ENCODE peak calls at places on chromosome 9, in five cellular contexts. One of them, this sample, is unnamed.

GRCh38 chr9:61670616-61671015 is 480.8 kb downstream of the SPATA31A7 start:
- DNase-seq in upper lobe of right lung: peak; percentile 33
- DNase-seq in progenitor cell of endocrine pancreas: no peak
- DNase-seq in right atrium auricular region: no peak
- DNase-seq in GM13977: no peak
- DNase-seq in this sample: no peak

GRCh38 chr9:85166808-85167545 is 497.4 kb downstream of the NTRK2 start:
- DNase-seq in upper lobe of right lung: no peak
- DNase-seq in progenitor cell of endocrine pancreas: no peak
- DNase-seq in right atrium auricular region: no peak
- DNase-seq in GM13977: no peak
- DNase-seq in this sample: no peak

GRCh38 chr9:37528652-37529072 is 42.9 kb downstream of the POLR1E start:
- DNase-seq in upper lobe of right lung: no peak
- DNase-seq in progenitor cell of endocrine pancreas: no peak
- DNase-seq in right atrium auricular region: no peak
- DNase-seq in GM13977: no peak
- DNase-seq in this sample: no peak

GRCh38 chr9:91192379-91192775 is 169.3 kb downstream of the AUH start:
- DNase-seq in upper lobe of right lung: no peak
- DNase-seq in progenitor cell of endocrine pancreas: no peak
- DNase-seq in right atrium auricular region: peak; percentile 58
- DNase-seq in GM13977: no peak
- DNase-seq in this sample: no peak

GRCh38 chr9:108543251-108543768 is 312.5 kb downstream of the ACTL7B start:
- DNase-seq in upper lobe of right lung: no peak
- DNase-seq in progenitor cell of endocrine pancreas: no peak
- DNase-seq in right atrium auricular region: no peak
- DNase-seq in GM13977: no peak
- DNase-seq in this sample: no peak

GRCh38 chr9:36141288-36141687 is 4.8 kb downstream of the GLIPR2 start:
- DNase-seq in upper lobe of right lung: no peak
- DNase-seq in progenitor cell of endocrine pancreas: no peak
- DNase-seq in right atrium auricular region: no peak
- DNase-seq in GM13977: no peak
- DNase-seq in this sample: no peak

GRCh38 chr9:132575005-132575609 is 7.3 kb upstream of the BARHL1 start:
- DNase-seq in upper lobe of right lung: peak; percentile 80
- DNase-seq in progenitor cell of endocrine pancreas: peak; percentile 79
- DNase-seq in right atrium auricular region: no peak
- DNase-seq in GM13977: peak; percentile 80
- DNase-seq in this sample: peak; percentile 80

GRCh38 chr9:21056931-21057330 is 20.8 kb downstream of the IFNB1 start:
- DNase-seq in upper lobe of right lung: no peak
- DNase-seq in progenitor cell of endocrine pancreas: no peak
- DNase-seq in right atrium auricular region: no peak
- DNase-seq in GM13977: no peak
- DNase-seq in this sample: no peak

GRCh38 chr9:111952559-111952958 is 55.9 kb downstream of the UGCG start:
- DNase-seq in upper lobe of right lung: no peak
- DNase-seq in progenitor cell of endocrine pancreas: no peak
- DNase-seq in right atrium auricular region: no peak
- DNase-seq in GM13977: no peak
- DNase-seq in this sample: no peak

GRCh38 chr9:34601883-34602570 is 9.9 kb downstream of the RPP25L start:
- DNase-seq in upper lobe of right lung: no peak
- DNase-seq in progenitor cell of endocrine pancreas: no peak
- DNase-seq in right atrium auricular region: no peak
- DNase-seq in GM13977: no peak
- DNase-seq in this sample: no peak
- TF ChIP-seq CTCF in upper lobe of right lung: no peak
- TF ChIP-seq CTCF in progenitor cell of endocrine pancreas: no peak
- TF ChIP-seq CTCF in right atrium auricular region: no peak
- TF ChIP-seq CTCF in GM13977: no peak
- TF ChIP-seq CTCF in this sample: no peak

GRCh38 chr9:105148328-105149006 is 96.0 kb upstream of the SLC44A1 start:
- DNase-seq in upper lobe of right lung: no peak
- DNase-seq in progenitor cell of endocrine pancreas: no peak
- DNase-seq in right atrium auricular region: no peak
- DNase-seq in GM13977: no peak
- DNase-seq in this sample: no peak
- TF ChIP-seq CTCF in upper lobe of right lung: no peak
- TF ChIP-seq CTCF in progenitor cell of endocrine pancreas: no peak
- TF ChIP-seq CTCF in right atrium auricular region: no peak
- TF ChIP-seq CTCF in GM13977: no peak
- TF ChIP-seq CTCF in this sample: no peak

DNA sequence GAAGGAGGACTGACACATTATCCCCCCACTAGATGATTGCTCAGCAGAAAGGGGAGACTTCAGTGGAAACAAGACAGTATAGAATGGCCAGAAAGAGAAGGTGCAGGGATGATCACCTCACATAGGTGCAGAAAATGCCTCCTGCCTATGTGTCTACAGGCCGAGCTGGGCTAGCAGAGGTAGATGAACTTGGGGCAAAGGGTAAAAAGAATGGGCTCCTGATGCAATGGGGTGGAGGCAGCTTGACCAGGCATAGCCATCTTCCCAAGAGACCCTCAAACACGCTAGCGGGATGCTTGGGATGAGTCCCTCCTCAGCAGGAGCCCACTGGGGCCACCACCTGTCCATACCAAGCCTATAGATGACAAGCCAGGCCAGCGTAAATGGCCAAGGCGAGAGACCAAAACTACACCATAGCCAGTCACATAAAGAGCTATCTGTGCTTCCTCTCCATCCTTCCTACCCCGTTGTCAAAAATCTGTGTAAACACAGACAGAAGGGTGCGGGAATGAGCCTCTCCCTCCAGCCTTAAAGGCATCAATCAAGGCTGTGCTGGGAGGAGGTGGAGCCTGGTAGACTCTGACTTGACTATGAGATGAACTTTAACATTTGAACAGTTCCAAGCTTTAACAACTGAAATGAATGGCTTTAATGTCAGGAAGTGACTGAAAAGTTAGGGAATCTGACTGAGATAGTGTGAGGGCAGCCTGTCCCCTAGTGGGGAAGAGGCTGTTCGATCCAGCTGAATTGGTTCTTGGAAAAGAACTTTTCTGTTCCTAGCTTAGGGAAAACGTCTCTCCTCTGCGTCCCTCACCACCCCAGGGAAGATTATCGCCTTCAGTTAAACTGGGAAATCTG is 10.4 kb downstream of the C9orf152 start:
- DNase-seq in upper lobe of right lung: no peak
- DNase-seq in progenitor cell of endocrine pancreas: no peak
- DNase-seq in right atrium auricular region: no peak
- DNase-seq in GM13977: no peak
- DNase-seq in this sample: no peak
- TF ChIP-seq CTCF in upper lobe of right lung: peak; percentile 36
- TF ChIP-seq CTCF in progenitor cell of endocrine pancreas: no peak
- TF ChIP-seq CTCF in right atrium auricular region: no peak
- TF ChIP-seq CTCF in GM13977: no peak
- TF ChIP-seq CTCF in this sample: no peak

GRCh38 chr9:113488490-113488889 is 25.0 kb downstream of the RGS3 start:
- DNase-seq in upper lobe of right lung: peak; percentile 34
- DNase-seq in progenitor cell of endocrine pancreas: no peak
- DNase-seq in right atrium auricular region: no peak
- DNase-seq in GM13977: no peak
- DNase-seq in this sample: no peak
- TF ChIP-seq CTCF in upper lobe of right lung: no peak
- TF ChIP-seq CTCF in progenitor cell of endocrine pancreas: no peak
- TF ChIP-seq CTCF in right atrium auricular region: no peak
- TF ChIP-seq CTCF in GM13977: no peak
- TF ChIP-seq CTCF in this sample: no peak

DNA sequence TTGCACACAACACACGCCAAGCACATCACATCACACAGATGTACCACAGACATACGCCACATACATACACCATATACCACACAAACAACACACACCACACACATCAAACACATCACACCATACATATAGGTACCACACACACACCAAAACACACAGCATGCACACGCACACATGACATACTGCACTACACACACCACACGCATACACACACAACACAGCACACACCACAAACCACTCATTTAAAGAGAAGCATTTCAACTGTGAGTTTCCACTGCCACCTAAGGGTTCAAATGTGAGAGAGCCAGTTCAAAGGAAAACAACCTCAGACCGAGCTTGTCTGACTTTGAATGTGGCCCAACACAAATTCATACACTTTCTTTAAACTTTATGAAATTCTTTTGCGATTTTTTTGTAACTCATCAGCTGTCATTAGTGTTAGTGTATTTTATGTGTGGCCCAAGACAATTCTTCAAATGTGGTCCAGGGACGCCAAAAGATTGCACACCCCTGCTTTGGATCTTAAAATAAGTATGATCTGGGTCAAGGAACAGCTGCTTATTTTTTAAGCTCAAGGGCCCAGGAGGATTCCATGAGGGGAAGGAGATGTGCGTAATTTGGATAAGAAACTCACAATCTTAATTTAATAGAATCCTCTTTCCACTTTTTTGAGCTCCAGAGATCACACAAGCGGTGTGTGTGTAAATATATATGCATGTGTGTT is 494.6 kb downstream of the GADD45G start:
- DNase-seq in upper lobe of right lung: no peak
- DNase-seq in progenitor cell of endocrine pancreas: no peak
- DNase-seq in right atrium auricular region: no peak
- DNase-seq in GM13977: no peak
- DNase-seq in this sample: no peak
- TF ChIP-seq CTCF in upper lobe of right lung: peak; percentile 51
- TF ChIP-seq CTCF in progenitor cell of endocrine pancreas: peak; percentile 52
- TF ChIP-seq CTCF in right atrium auricular region: no peak
- TF ChIP-seq CTCF in GM13977: peak; percentile 50
- TF ChIP-seq CTCF in this sample: no peak

GRCh38 chr9:89814340-89815040 is 209.7 kb downstream of the GADD45G start:
- DNase-seq in upper lobe of right lung: peak; percentile 46
- DNase-seq in progenitor cell of endocrine pancreas: no peak
- DNase-seq in right atrium auricular region: peak; percentile 58
- DNase-seq in GM13977: no peak
- DNase-seq in this sample: peak; percentile 25
- TF ChIP-seq CTCF in upper lobe of right lung: no peak
- TF ChIP-seq CTCF in progenitor cell of endocrine pancreas: no peak
- TF ChIP-seq CTCF in right atrium auricular region: no peak
- TF ChIP-seq CTCF in GM13977: no peak
- TF ChIP-seq CTCF in this sample: no peak